ENCODE peak calls at places on chromosomes 11 and 22, in seven cellular contexts. C, I, L, U, E, K and S are unnamed samples.

GRCh38 chr11:74927496-74927895 is 21.4 kb downstream of the XRRA1 start:
- DNase-seq in E (no peak), C (no peak), L (no peak), I (peak), K (no peak), U (no peak), S (no peak)

GRCh38 chr11:115670538-115671200 is 166.5 kb upstream of the CADM1 start:
- DNase-seq in L (no peak), E (no peak), U (no peak), I (no peak), K (no peak), C (no peak), S (no peak)

GRCh38 chr22:23305922-23306374 is 125.6 kb downstream of the BCR start:
- DNase-seq in E (no peak), U (peak), L (no peak), C (peak), K (no peak), I (peak), S (peak)

GRCh38 chr22:31575190-31575589 is 78.9 kb downstream of the SFI1 start:
- DNase-seq in E (no peak), I (no peak), C (no peak), U (no peak), L (no peak), K (no peak), S (no peak)

GRCh38 chr11:45093761-45094455 is 52.5 kb upstream of the PRDM11 start:
- DNase-seq in I (no peak), U (no peak), E (no peak), C (no peak), L (no peak), K (no peak), S (peak)

GRCh38 chr11:71060358-71060757 is 192.0 kb downstream of the SHANK2 start:
- DNase-seq in L (no peak), E (no peak), K (no peak), I (no peak), C (no peak), U (no peak), S (no peak)

GRCh38 chr22:21074092-21074715 is 28.5 kb downstream of the LRRC74B start:
- DNase-seq in E (peak), L (no peak), C (no peak), K (peak), I (peak), U (peak), S (peak)

GRCh38 chr11:101880208-101880607 is 34.6 kb upstream of the CEP126 start:
- DNase-seq in C (no peak), L (peak), E (no peak), K (peak), U (peak), I (peak), S (no peak)

GRCh38 chr11:69537855-69538640 is 56.6 kb downstream of the LINC01488 start:
- DNase-seq in U (no peak), K (no peak), E (no peak), C (no peak), L (no peak), I (no peak), S (no peak)

GRCh38 chr11:118998822-118999221 is 884 bp downstream of the CENATAC start:
- DNase-seq in L (peak), K (peak), E (no peak), U (peak), I (peak), C (no peak), S (peak)

GRCh38 chr22:23781065-23781464 is 5.7 kb upstream of the SMARCB1 start:
- DNase-seq in C (no peak), E (no peak), K (no peak), L (no peak), I (no peak), U (no peak), S (no peak)

GRCh38 chr22:37229805-37230672 is 14.0 kb downstream of the RAC2 start:
- DNase-seq in L (no peak), K (peak), E (no peak), I (peak), U (peak), C (peak), S (no peak)

GRCh38 chr11:74611369-74611861 is 19.0 kb downstream of the POLD3 start:
- DNase-seq in C (no peak), E (peak), L (peak), I (peak), K (peak), U (peak), S (no peak)